ENCODE peak calls at places on chromosomes 2 and 18, in four cellular contexts. O, K, I and B are unnamed samples.

GRCh38 chr2:2843969-2844548 is 513.0 kb upstream of the MYT1L start:
- DNase-seq in K (no peak), O (no peak), I (no peak), B (no peak)

GRCh38 chr2:229408982-229409381 is 137.9 kb upstream of the PID1 start:
- DNase-seq in I (no peak), K (no peak), O (no peak), B (no peak)

GRCh38 chr2:142878061-142878741 is 737 bp downstream of the KYNU start:
- DNase-seq in O (no peak), K (no peak), I (no peak), B (no peak)

GRCh38 chr2:218264773-218265601 is 4.2 kb downstream of the GPBAR1 start:
- DNase-seq in I (no peak), O (peak; percentile 53), K (no peak), B (no peak)

GRCh38 chr18:13137939-13138821 is 80.4 kb upstream of the LDLRAD4 start:
- DNase-seq in O (peak; percentile 77), I (peak; percentile 84), K (no peak), B (no peak)

GRCh38 chr18:57956495-57956894 is 87.5 kb upstream of the NEDD4L start:
- DNase-seq in I (no peak), K (no peak), O (no peak), B (no peak)

GRCh38 chr18:55932675-55933074 is 344.7 kb upstream of the TCF4 start:
- DNase-seq in I (no peak), O (no peak), K (no peak), B (no peak)

GRCh38 chr2:172698041-172698863 is 37.4 kb upstream of the RAPGEF4 start:
- DNase-seq in K (peak; percentile 91), I (peak; percentile 92), O (no peak), B (peak; percentile 84)

GRCh38 chr2:212109792-212110680 is 428.6 kb downstream of the ERBB4 start:
- DNase-seq in K (no peak), I (no peak), O (no peak), B (no peak)

GRCh38 chr2:172991036-172991435 is 84.6 kb upstream of the MAP3K20 start:
- DNase-seq in O (no peak), I (no peak), K (no peak), B (no peak)

GRCh38 chr2:160321025-160321424 is 121.0 kb upstream of the ITGB6 start:
- DNase-seq in K (no peak), I (no peak), O (no peak), B (no peak)

GRCh38 chr2:17793803-17794349 is 22.4 kb upstream of the MSGN1 start:
- DNase-seq in O (no peak), K (peak; percentile 31), I (peak; percentile 13), B (no peak)

GRCh38 chr2:129129087-129129486 is 810.4 kb upstream of the HS6ST1 start:
- DNase-seq in K (no peak), I (no peak), O (no peak), B (no peak)

GRCh38 chr2:190412971-190413370 is 4.8 kb downstream of the MFSD6 start:
- DNase-seq in O (no peak), K (no peak), I (no peak), B (no peak)

GRCh38 chr2:118830886-118831285 is 16.6 kb downstream of the EN1 start:
- DNase-seq in O (no peak), I (no peak), K (no peak), B (no peak)

GRCh38 chr2:127356531-127356930 is 31.2 kb downstream of the MAP3K2 start:
- DNase-seq in K (peak; percentile 12), O (no peak), I (peak; percentile 52), B (no peak)

GRCh38 chr2:127358044-127358443 is 29.7 kb downstream of the MAP3K2 start:
- DNase-seq in I (peak; percentile 39), O (no peak), K (no peak), B (no peak)

GRCh38 chr2:127360242-127360641 is 27.5 kb downstream of the MAP3K2 start:
- DNase-seq in K (no peak), O (no peak), I (no peak), B (no peak)

GRCh38 chr2:127359520-127359919 is 28.3 kb downstream of the MAP3K2 start:
- DNase-seq in O (no peak), K (no peak), I (no peak), B (no peak)

DNA sequence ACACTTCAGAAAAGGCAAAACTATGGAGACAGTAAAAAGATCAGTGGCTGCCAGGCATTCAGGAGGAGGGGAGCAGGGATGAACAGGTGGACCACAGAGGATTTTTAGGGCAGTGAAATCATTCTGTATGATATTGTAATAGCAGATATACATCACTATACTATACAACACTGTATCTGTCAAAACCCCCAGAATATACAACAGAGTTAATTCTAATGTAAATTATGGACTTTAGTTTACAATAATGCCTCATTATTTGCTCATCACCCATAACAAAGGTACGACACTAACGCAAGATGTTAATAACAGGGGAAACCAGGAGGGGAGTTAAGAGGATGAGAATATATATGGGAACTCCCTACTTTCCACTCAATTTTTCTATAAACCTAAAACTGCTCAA is 28.8 kb downstream of the MAP3K2 start:
- DNase-seq in O (no peak), K (no peak), I (no peak), B (no peak)
- H3K4me3 ChIP-seq in O (no peak overlapping the region), K (no peak overlapping the region), I (no peak overlapping the region), B (no peak overlapping the region)

DNA sequence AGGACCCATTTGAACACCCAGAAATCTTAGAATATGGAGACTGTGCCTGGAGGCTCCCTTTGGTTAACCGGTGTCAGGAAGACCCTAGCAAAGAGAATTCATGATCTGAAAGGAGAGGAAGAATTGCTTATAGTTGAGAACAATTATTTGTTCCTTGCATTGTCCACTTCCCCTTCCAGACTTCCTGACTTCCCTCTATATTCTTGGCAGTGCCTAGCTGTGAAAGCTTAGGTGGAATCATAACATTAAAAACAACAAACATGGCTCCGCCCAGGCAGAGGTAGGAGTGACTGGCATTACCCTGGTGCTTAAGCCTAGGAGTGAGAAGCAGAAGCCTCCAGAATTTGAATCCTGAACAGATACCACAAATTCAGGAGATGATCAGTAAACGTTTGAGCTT is 1.9 kb downstream of the TTL start:
- DNase-seq in I (no peak), K (no peak), O (no peak), B (no peak)
- H3K4me3 ChIP-seq in I (peak overlapping the region; percentile 83), K (peak overlapping the region; percentile 79), O (peak overlapping the region; percentile 83), B (peak overlapping the region; percentile 85)

GRCh38 chr2:187552381-187552780 is 1.9 kb downstream of the TFPI start:
- DNase-seq in O (no peak), I (no peak), K (no peak), B (no peak)

GRCh38 chr2:187553908-187554703 is at the start of gene TFPI:
- DNase-seq in K (peak; percentile 61), O (no peak), I (peak; percentile 85), B (peak; percentile 28)

GRCh38 chr2:187552959-187553681 is 1.1 kb downstream of the TFPI start:
- DNase-seq in I (peak; percentile 91), O (no peak), K (peak; percentile 64), B (peak; percentile 45)

GRCh38 chr2:187550797-187551306 is 3.4 kb downstream of the TFPI start:
- DNase-seq in O (no peak), K (no peak), I (no peak), B (no peak)

DNA sequence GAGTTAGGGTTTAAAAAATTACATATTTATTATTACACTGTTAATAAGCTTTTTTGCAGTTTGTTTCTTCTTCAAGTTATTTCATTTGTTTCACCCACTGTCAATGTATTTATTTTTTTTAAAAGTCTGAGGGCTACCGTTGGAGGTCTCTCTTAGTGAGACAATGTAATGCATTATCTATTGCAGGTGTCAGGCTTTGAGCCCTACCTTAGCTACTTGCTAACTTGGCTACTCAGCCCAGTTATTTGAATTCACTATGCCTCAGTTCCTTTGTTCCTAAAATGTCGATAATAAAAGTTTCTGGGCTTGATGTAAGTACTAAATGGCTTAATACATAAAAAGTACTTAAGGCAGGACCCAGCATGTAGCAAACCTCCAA is 458 bp upstream of the TFPI start:
- DNase-seq in K (no peak), I (no peak), O (no peak), B (no peak)
- H3K4me3 ChIP-seq in K (no peak overlapping the region), I (peak overlapping the region; percentile 81), O (peak overlapping the region; percentile 62), B (peak overlapping the region; percentile 71)

DNA sequence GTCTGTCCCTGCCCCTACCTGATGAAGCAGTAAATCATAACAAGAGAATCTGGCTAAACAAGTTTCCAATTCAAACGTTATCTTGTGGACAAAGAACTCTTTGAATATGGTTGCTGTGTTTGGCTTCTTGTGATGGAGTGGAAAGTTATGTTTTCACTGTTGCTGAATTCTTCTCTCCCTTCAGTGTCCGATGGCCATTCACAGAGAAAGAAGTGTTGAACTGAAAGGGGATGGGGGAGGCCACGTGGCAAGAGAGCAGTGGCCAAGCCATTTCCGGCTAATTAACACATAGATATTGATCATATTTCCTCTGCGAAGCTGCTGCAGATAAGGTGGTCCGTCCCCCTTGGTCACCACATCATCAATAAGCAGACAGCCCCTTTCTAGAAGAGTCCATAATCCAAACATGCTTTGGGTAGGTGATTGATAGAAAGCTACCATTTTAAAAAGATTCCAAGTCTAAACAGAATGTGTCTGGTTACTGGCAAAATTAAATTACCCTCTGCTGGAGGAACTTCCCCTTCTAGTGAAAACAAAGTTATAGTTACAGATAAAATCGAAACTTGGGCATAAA is 36.9 kb upstream of the FZD7 start:
- DNase-seq in O (no peak), I (no peak), K (no peak), B (no peak)
- H3K4me3 ChIP-seq in O (no peak overlapping the region), I (no peak overlapping the region), K (no peak overlapping the region), B (no peak overlapping the region)

GRCh38 chr2:231370429-231370748 is 25.1 kb upstream of the B3GNT7 start:
- DNase-seq in O (no peak), I (no peak), K (no peak), B (no peak)

GRCh38 chr2:231371430-231372054 is 24.0 kb upstream of the B3GNT7 start:
- DNase-seq in I (no peak), O (no peak), K (no peak), B (no peak)

GRCh38 chr2:231372326-231372725 is 23.2 kb upstream of the B3GNT7 start:
- DNase-seq in O (no peak), I (no peak), K (no peak), B (no peak)

GRCh38 chr2:231369580-231370428 is 25.7 kb upstream of the B3GNT7 start:
- DNase-seq in O (no peak), I (no peak), K (no peak), B (no peak)

DNA sequence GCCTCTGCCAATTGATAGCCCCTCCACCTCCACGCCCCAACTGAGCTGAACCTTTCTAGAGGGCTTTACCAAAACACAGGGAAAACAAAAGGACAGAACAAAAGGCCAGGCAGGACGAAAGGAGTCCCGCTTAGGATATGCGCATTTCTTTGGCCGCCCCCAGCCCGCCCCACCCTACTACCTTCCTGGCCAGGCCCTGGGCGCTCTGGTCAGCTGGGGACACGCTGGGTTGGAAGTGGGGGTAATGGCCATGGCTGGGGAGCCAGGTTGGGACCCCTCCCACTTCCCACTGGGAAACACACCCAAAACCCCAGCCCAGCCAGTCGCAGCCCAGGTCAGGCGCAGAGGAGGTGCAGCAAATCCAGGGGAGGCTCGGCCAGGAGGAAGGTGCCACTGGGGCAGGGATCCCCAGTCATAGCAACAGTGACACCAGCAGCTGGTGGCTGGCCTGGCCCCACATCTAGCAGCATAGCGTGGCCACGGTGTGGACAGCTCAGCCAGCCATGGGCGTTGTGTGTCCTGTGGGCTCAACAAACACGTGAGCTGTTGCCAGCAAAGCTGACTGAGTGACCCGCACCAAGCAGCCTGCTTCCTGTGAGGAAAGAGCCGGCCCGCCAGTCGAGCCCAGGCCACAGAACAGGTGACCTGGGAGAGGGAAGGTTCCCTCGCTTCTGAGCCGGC is 24.6 kb upstream of the B3GNT7 start:
- DNase-seq in O (no peak), K (no peak), I (no peak), B (no peak)
- H3K4me3 ChIP-seq in O (no peak overlapping the region), K (no peak overlapping the region), I (no peak overlapping the region), B (no peak overlapping the region)

DNA sequence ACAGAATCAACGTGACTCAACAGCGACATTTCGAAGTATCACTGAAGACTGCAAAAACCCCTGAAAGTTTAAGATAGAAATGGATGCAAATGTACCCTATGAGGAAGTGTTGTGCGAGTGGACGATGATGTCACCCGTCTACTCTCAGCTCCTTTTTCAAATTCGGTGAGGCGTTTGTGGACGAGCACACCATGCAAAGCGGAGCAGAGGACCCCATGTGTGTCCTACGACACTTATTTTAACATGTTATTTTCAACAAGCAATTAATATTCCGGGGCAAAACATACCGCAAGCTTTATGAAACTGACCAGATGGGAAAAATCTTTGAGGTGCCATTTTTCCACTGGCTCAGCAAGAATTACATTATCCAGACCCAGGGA is 2.0 kb downstream of the PXDN start:
- DNase-seq in I (peak; percentile 36), K (no peak), O (no peak), B (no peak)
- H3K4me3 ChIP-seq in I (peak overlapping the region; percentile 64), K (peak overlapping the region; percentile 73), O (peak overlapping the region; percentile 67), B (peak overlapping the region; percentile 74)